ENCODE peak calls at places on chromosome 17, in four cellular contexts. R is epithelial cell of esophagus, K is dorsolateral prefrontal cortex, J is PC-9. C is an unnamed sample.

GRCh38 chr17:45429338-45430005 is 3.2 kb downstream of the ARHGAP27 start:
- DNase-seq in J (no peak), K (no peak), R (no peak), C (no peak)

GRCh38 chr17:31400481-31400950 is 9.0 kb downstream of the RAB11FIP4 start:
- DNase-seq in K (no peak), R (no peak), J (no peak), C (no peak)

GRCh38 chr17:10742431-10742830 is 12.6 kb upstream of the TMEM220 start:
- DNase-seq in K (no peak), J (no peak), R (no peak), C (no peak)

GRCh38 chr17:17581509-17581908 is 10.0 kb downstream of the PEMT start:
- DNase-seq in J (no peak), K (no peak), R (no peak), C (no peak)

GRCh38 chr17:52032454-52032853 is 126.1 kb downstream of the CA10 start:
- DNase-seq in R (no peak), J (no peak), K (no peak), C (no peak)

GRCh38 chr17:20073056-20073979 is 64.2 kb downstream of the SPECC1 start:
- DNase-seq in K (no peak), R (no peak), J (no peak), C (peak; percentile 55)

GRCh38 chr17:67215991-67216421 is 29.0 kb downstream of the HELZ start:
- DNase-seq in K (no peak), J (no peak), R (no peak), C (no peak)

GRCh38 chr17:57819867-57820266 is 30.0 kb downstream of the MRPS23 start:
- DNase-seq in R (no peak), K (no peak), J (no peak), C (no peak)

GRCh38 chr17:20613905-20614304 is 34.4 kb downstream of the CDRT15L2 start:
- DNase-seq in J (no peak), K (no peak), R (no peak), C (no peak)

GRCh38 chr17:9273334-9274118 is 252.2 kb downstream of the NTN1 start:
- DNase-seq in K (no peak), R (no peak), J (no peak), C (no peak)

GRCh38 chr17:48259710-48260291 is 152.2 kb downstream of the SNX11 start:
- DNase-seq in J (no peak), R (peak; percentile 56), K (no peak), C (no peak)

GRCh38 chr17:61152898-61153297 is 246.7 kb upstream of the TBX2 start:
- DNase-seq in K (no peak), R (no peak), J (no peak), C (no peak)

GRCh38 chr17:70278846-70279465 is 109.6 kb downstream of the KCNJ2 start:
- DNase-seq in K (no peak), J (no peak), R (no peak), C (no peak)

GRCh38 chr17:50199651-50200446 is 1.6 kb downstream of the COL1A1 start:
- DNase-seq in R (peak; percentile 95), K (no peak), J (peak; percentile 92), C (peak; percentile 86)

GRCh38 chr17:54840885-54841614 is 59.6 kb upstream of the TOM1L1 start:
- DNase-seq in J (no peak), R (no peak), K (no peak), C (no peak)

GRCh38 chr17:57309479-57309878 is 53.2 kb downstream of the MSI2 start:
- DNase-seq in J (no peak), K (no peak), R (peak; percentile 87), C (no peak)

GRCh38 chr17:28057731-28058246 is 15.3 kb downstream of the NLK start:
- DNase-seq in J (no peak), K (no peak), R (peak; percentile 84), C (peak; percentile 63)

GRCh38 chr17:76427457-76428231 is 25.3 kb downstream of the UBE2O start:
- DNase-seq in J (no peak), R (no peak), K (no peak), C (no peak)

GRCh38 chr17:46819906-46820351 is 1.4 kb upstream of the WNT3 start:
- DNase-seq in K (no peak), J (no peak), R (no peak), C (peak; percentile 50)

GRCh38 chr17:4747847-4748246 is 8.1 kb upstream of the CXCL16 start:
- DNase-seq in J (no peak), K (no peak), R (no peak), C (no peak)

GRCh38 chr17:12048843-12049473 is 28.3 kb downstream of the MAP2K4 start:
- DNase-seq in J (no peak), R (no peak), K (no peak), C (no peak)

GRCh38 chr17:56939869-56940484 is 20.9 kb downstream of the COIL start:
- DNase-seq in R (peak; percentile 64), K (no peak), J (peak; percentile 2), C (peak; percentile 74)

GRCh38 chr17:74797824-74798223 is 21.7 kb upstream of the NAT9 start:
- DNase-seq in K (no peak), J (no peak), R (no peak), C (no peak)

GRCh38 chr17:49035470-49036269 is 38.5 kb downstream of the IGF2BP1 start:
- DNase-seq in K (no peak), R (peak; percentile 49), J (peak; percentile 20), C (peak; percentile 78)

GRCh38 chr17:68255151-68255550 is 7.3 kb downstream of the AMZ2 start:
- DNase-seq in J (no peak), R (no peak), K (no peak), C (no peak)

GRCh38 chr17:19448341-19449268 is 37.6 kb downstream of the RNF112 start:
- DNase-seq in R (peak; percentile 86), K (no peak), J (peak; percentile 47), C (no peak)

GRCh38 chr17:69042308-69042707 is 18.4 kb downstream of the ABCA9 start:
- DNase-seq in R (no peak), J (no peak), K (no peak), C (no peak)

GRCh38 chr17:81885869-81886548 is 5.4 kb downstream of the ALYREF start:
- DNase-seq in R (peak; percentile 77), K (no peak), J (peak; percentile 93), C (no peak)

DNA sequence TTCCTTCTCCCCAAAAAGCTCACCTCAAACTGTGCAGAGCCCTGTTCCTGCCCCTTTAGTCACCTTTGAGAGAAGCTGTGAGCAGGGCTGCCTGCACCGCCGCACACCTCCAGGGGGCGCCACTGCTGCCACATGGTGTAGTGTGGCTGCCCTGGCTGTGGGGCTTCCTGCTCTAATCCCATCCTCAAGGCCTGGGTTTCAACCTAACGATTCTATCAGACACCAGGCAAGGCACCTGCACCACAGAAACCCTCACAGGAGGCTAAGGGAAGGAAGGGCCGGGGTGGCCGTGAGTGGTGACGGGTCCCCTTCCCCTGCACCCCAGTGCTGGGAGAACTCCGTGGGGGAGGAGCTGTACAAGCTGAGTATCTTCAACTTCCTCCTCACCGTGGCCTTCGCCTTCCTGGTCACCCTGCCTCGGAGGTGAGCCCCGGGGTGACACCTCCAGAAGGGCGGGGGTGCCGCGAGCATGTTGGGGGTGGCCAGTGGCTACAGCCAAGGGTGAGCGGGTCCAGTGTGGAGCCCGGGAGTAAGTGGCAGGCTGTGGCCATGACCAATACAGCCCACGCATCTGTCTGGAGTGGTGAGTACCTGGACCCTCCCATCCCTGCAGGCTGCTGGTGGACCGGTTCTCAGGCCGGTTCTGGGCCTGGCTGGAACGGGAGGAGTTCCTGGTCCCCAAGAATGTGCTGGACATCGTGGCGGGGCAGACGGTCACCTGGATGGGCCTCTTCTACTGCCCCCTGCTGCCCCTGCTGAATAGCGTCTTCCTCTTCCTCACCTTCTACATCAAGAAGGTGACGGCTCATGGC is 7.0 kb downstream of the TMC8 start:
- DNase-seq in K (no peak), J (peak; percentile 69), R (no peak), C (no peak)
- TF ChIP-seq CTCF in K (no peak), J (peak; percentile 48), R (peak; percentile 48), C (peak; percentile 47)

GRCh38 chr17:6430769-6431168 is 4.2 kb downstream of the AIPL1 start:
- DNase-seq in K (no peak), J (no peak), R (no peak), C (no peak)
- TF ChIP-seq CTCF in K (peak; percentile 37), J (peak; percentile 40), R (peak; percentile 32), C (no peak)

GRCh38 chr17:82917656-82918345 is 78.0 kb upstream of the ZNF750 start:
- DNase-seq in J (peak; percentile 11), K (no peak), R (no peak), C (peak; percentile 59)
- TF ChIP-seq CTCF in J (peak; percentile 17), K (peak; percentile 38), R (peak; percentile 14), C (peak; percentile 7)

GRCh38 chr17:13403982-13404931 is 197.5 kb downstream of the HS3ST3A1 start:
- DNase-seq in R (no peak), K (no peak), J (no peak), C (no peak)

GRCh38 chr17:13409455-13409854 is 192.3 kb downstream of the HS3ST3A1 start:
- DNase-seq in R (no peak), J (no peak), K (no peak), C (no peak)

GRCh38 chr17:13405807-13406206 is 195.9 kb downstream of the HS3ST3A1 start:
- DNase-seq in J (no peak), R (no peak), K (no peak), C (no peak)

GRCh38 chr17:13407381-13407780 is 194.3 kb downstream of the HS3ST3A1 start:
- DNase-seq in R (no peak), J (no peak), K (no peak), C (no peak)

GRCh38 chr17:13405080-13405479 is 196.6 kb downstream of the HS3ST3A1 start:
- DNase-seq in R (no peak), K (no peak), J (no peak), C (no peak)
- TF ChIP-seq CTCF in R (no peak), K (no peak), J (no peak), C (no peak)

DNA sequence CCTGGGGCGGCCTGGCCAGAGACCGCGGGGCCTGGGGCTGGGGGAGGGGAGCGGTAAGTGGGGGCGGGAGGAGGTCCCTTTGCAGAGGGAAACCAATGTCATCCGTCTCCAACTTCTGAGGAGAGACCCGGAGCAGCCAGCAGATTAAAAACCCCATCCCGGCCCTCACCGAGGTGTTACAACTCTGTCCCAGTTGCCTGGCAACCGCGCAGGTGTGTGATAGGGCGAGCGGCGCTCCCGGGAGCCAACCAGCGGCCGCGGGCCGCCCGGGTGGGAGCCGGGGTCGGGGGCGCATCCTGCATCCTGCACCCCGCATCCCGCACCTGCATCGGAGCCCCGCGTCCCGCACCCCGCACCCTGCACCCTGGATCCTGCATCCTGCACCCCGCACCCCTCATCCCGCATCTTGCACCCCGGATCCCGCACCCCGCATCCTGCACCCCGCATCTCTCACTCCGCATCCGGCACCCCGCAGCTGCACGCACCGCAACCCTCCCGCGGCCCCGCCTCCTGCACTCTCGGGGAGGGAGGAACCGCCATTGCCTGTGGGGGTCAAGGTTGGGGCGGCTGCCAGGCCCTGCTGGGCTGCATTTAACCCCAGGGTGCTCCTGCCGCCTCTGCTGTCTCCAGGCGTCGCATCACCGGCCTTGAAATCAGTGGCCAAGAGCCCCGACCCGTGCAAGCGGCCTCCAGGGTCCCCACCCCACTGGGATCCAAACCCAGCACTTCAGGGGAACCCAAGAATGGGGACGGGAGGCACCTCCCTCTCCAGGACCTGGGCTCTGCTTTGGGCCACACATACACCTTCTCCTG is 47.3 kb downstream of the RTN4RL1 start:
- DNase-seq in K (peak; percentile 35), J (no peak), R (no peak), C (no peak)
- TF ChIP-seq CTCF in K (no peak), J (no peak), R (no peak), C (no peak)

C was measured in GM13976.